ENCODE peak calls at places on chromosome 14, in ten cellular contexts. W, T, F, X, Z, V, A, U, N and Y are unnamed samples.

GRCh38 chr14:100857923-100858837 is 32.3 kb downstream of the MEG3 start:
- DNase-seq in X (no peak), A (no peak), W (no peak), N (no peak), F (peak; percentile 13), U (no peak), V (no peak), T (no peak), Z (no peak), Y (no peak)

GRCh38 chr14:63852817-63853730 is at the start of gene SYNE2:
- DNase-seq in V (peak; percentile 94), U (peak; percentile 87), N (peak; percentile 88), Z (peak; percentile 66), A (peak; percentile 75), F (peak; percentile 83), T (peak; percentile 87), X (peak; percentile 78), W (peak; percentile 85), Y (peak; percentile 72)

GRCh38 chr14:42715316-42715715 is 1108.6 kb downstream of the LRFN5 start:
- DNase-seq in V (no peak), W (no peak), Z (no peak), X (no peak), N (no peak), T (no peak), A (no peak), U (no peak), F (no peak), Y (no peak)

GRCh38 chr14:83706555-83706954 is 1823.4 kb upstream of the FLRT2 start:
- DNase-seq in A (no peak), T (peak; percentile 5), U (no peak), F (no peak), N (peak; percentile 93), Z (no peak), W (no peak), X (peak; percentile 58), V (peak; percentile 77), Y (no peak)

GRCh38 chr14:41570415-41571155 is 36.1 kb upstream of the LRFN5 start:
- DNase-seq in V (no peak), U (no peak), X (no peak), T (no peak), W (no peak), Z (no peak), F (no peak), A (no peak), N (peak; percentile 44), Y (no peak)

GRCh38 chr14:65704412-65704811 is 291.9 kb downstream of the FUT8 start:
- DNase-seq in X (no peak), V (no peak), T (no peak), W (no peak), U (no peak), A (no peak), Z (no peak), F (no peak), N (no peak), Y (no peak)

GRCh38 chr14:93150227-93151206 is 34.2 kb downstream of the MOAP1 start:
- DNase-seq in U (peak; percentile 51), F (no peak), T (peak; percentile 68), Z (peak; percentile 36), X (no peak), N (no peak), W (peak; percentile 78), A (no peak), V (peak; percentile 64), Y (peak; percentile 63)

GRCh38 chr14:63777024-63777423 is 49.2 kb upstream of the SGPP1 start:
- DNase-seq in F (no peak), N (no peak), X (no peak), T (no peak), A (no peak), V (no peak), W (no peak), Z (no peak), U (no peak), Y (no peak)

GRCh38 chr14:88002421-88002820 is 2.5 kb upstream of the GPR65 start:
- DNase-seq in V (no peak), W (no peak), Z (no peak), F (no peak), T (no peak), N (no peak), U (no peak), A (no peak), X (no peak), Y (no peak)

GRCh38 chr14:68939893-68940613 is 39.0 kb downstream of the ACTN1 start:
- DNase-seq in Z (peak; percentile 85), N (peak; percentile 44), T (peak; percentile 84), W (peak; percentile 59), V (peak; percentile 87), A (no peak), X (no peak), F (peak; percentile 88), U (peak; percentile 79), Y (peak; percentile 43)

GRCh38 chr14:75170797-75171196 is 5.6 kb downstream of the TMED10 start:
- DNase-seq in Z (no peak), W (no peak), V (no peak), F (no peak), T (no peak), N (no peak), U (no peak), X (no peak), A (no peak), Y (no peak)

GRCh38 chr14:85175556-85175955 is 354.4 kb upstream of the FLRT2 start:
- DNase-seq in X (no peak), T (no peak), U (no peak), V (no peak), W (no peak), F (no peak), Z (no peak), A (no peak), N (no peak), Y (no peak)

GRCh38 chr14:56170028-56170427 is 51.8 kb downstream of the PELI2 start:
- DNase-seq in X (no peak), U (no peak), F (no peak), N (no peak), A (no peak), Z (no peak), T (no peak), V (no peak), W (no peak), Y (no peak)

GRCh38 chr14:102574840-102575478 is 17.5 kb upstream of the RCOR1 start:
- DNase-seq in X (no peak), T (no peak), W (no peak), U (no peak), F (no peak), A (no peak), V (peak; percentile 45), N (peak; percentile 72), Z (no peak), Y (peak; percentile 54)

GRCh38 chr14:64137657-64138290 is 156.4 kb downstream of the ESR2 start:
- DNase-seq in F (no peak), X (no peak), V (peak; percentile 19), N (peak; percentile 40), Z (no peak), T (peak; percentile 60), U (no peak), W (no peak), A (no peak), Y (peak; percentile 24)

GRCh38 chr14:65255583-65256443 is 153.5 kb upstream of the MAX start:
- DNase-seq in U (no peak), V (peak; percentile 63), W (peak; percentile 87), A (no peak), X (no peak), N (peak; percentile 94), T (peak; percentile 76), Z (no peak), F (no peak), Y (peak; percentile 97)

DNA sequence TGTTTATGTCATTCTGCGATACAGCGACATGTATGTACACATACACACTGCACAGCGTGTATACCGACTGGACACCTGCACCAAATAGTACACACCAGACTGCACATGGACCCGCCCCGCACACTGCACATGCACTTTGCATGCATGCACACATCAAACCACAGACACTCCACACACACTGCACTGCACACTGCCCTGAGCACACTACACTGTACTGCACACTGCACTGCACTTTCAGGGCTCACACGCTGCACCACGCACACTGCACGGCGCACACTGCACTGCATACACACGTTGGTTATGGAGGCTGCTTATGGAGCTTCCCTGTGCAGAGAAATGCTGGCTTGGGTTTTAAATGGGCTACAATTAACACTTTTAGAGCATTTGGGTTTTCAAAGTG is 1.6 kb downstream of the PAPLN start:
- DNase-seq in W (no peak), T (no peak), V (no peak), F (no peak), Z (peak; percentile 20), U (no peak), X (no peak), N (no peak), A (no peak), Y (no peak)
- H3K4me1 ChIP-seq in W (peaks cover 24% of the 10 kb centered on the region), T (peaks cover 29% of the 10 kb centered on the region), V (peaks cover 58% of the 10 kb centered on the region), F (peaks cover 30% of the 10 kb centered on the region), Z (peaks cover 35% of the 10 kb centered on the region), U (peaks cover 21% of the 10 kb centered on the region), X (peaks cover 40% of the 10 kb centered on the region), N (peaks cover 49% of the 10 kb centered on the region), A (no peaks in the 10 kb centered on the region), Y (peaks cover 33% of the 10 kb centered on the region)

DNA sequence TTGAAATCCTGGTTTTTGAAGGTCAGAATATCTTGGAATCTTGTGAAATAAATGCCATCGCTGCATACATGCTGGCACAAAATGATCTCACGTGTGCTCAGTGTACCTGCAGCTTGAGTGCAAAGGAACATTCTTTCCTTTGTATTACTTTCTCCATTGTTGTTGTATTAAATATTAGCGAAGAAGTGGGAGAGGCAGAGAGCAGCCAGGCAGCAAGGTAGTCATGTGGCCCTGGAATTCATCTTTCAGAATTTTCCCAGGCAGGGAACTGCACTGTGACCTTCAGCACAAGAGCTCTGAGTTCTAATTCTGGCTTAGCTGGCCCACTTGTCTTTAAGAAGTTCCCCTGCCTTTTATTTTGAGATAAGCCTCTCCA is 145.5 kb downstream of the PRKCH start:
- DNase-seq in V (no peak), W (no peak), Z (peak; percentile 0), A (no peak), N (no peak), X (no peak), F (no peak), U (no peak), T (no peak), Y (no peak)
- H3K4me3 ChIP-seq in V (peak overlapping the region; percentile 6), W (no peak overlapping the region), Z (no peak overlapping the region), A (no peak overlapping the region), N (peak overlapping the region; percentile 15), X (no peak overlapping the region), F (no peak overlapping the region), U (no peak overlapping the region), T (no peak overlapping the region), Y (no peak overlapping the region)

DNA sequence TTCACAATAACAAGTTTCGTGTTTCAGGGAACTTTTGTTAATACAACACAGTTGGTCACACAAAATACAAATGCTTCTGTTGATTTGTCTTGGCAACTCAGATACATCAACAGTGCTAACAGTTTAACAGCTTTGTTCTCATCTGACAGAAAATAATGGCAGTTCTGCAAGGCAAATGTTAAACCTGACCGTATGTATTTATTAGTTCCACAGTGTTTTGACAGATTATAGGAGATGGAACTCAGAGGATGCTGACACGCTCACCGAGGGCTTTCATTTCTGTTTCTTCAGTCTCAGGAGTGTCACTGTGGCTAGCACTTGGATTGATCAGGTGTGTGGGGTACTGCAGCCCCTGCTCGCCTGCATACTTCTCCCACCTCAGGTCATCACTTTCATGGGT is 350.6 kb downstream of the PRKD1 start:
- DNase-seq in T (no peak), W (no peak), U (no peak), A (no peak), N (no peak), Z (no peak), F (no peak), V (no peak), X (no peak), Y (no peak)
- H3K4me1 ChIP-seq in T (no peaks in the 10 kb centered on the region), W (no peaks in the 10 kb centered on the region), U (no peaks in the 10 kb centered on the region), A (no peaks in the 10 kb centered on the region), N (no peaks in the 10 kb centered on the region), Z (no peaks in the 10 kb centered on the region), F (no peaks in the 10 kb centered on the region), V (peaks cover 4% of the 10 kb centered on the region), X (no peaks in the 10 kb centered on the region), Y (no peaks in the 10 kb centered on the region)

GRCh38 chr14:55120466-55121144 is 8.4 kb upstream of the LGALS3 start:
- DNase-seq in T (no peak), W (no peak), V (no peak), Z (no peak), F (no peak), U (no peak), A (no peak), X (no peak), N (no peak), Y (no peak)
- H3K4me3 ChIP-seq in T (no peak overlapping the region), W (no peak overlapping the region), V (no peak overlapping the region), Z (no peak overlapping the region), F (no peak overlapping the region), U (no peak overlapping the region), A (no peak overlapping the region), X (no peak overlapping the region), N (no peak overlapping the region), Y (no peak overlapping the region)